ENCODE peak calls at places on chromosomes 3 and 15, in six cellular contexts. U, M, B, C, E and Y are unnamed samples.

GRCh38 chr3:14253022-14253761 is 74.6 kb downstream of the LSM3 start:
- DNase-seq in U (no peak), M (peak; percentile 64), B (peak; percentile 62), C (no peak), E (no peak), Y (no peak)

GRCh38 chr3:29513236-29513635 is 232.4 kb downstream of the RBMS3 start:
- DNase-seq in U (no peak), M (no peak), B (no peak), C (peak; percentile 62), E (no peak), Y (no peak)

GRCh38 chr15:78810377-78811123 is 714 bp downstream of the ADAMTS7 start:
- DNase-seq in U (peak; percentile 83), M (peak; percentile 64), B (peak; percentile 39), C (peak; percentile 69), E (peak; percentile 74), Y (no peak)

GRCh38 chr3:107767897-107768605 is 245.3 kb downstream of the BBX start:
- DNase-seq in U (no peak), M (no peak), B (no peak), C (no peak), E (no peak), Y (no peak)

GRCh38 chr3:8712871-8713360 is 20.7 kb upstream of the CAV3 start:
- DNase-seq in U (no peak), M (no peak), B (no peak), C (no peak), E (no peak), Y (no peak)

GRCh38 chr3:12395349-12396012 is 88.8 kb upstream of the TSEN2 start:
- DNase-seq in U (no peak), M (no peak), B (no peak), C (no peak), E (no peak), Y (no peak)

GRCh38 chr15:25438601-25439455 is at the start of gene UBE3A:
- DNase-seq in U (peak; percentile 95), M (peak; percentile 97), B (peak; percentile 91), C (peak; percentile 89), E (peak; percentile 96), Y (peak; percentile 69)

GRCh38 chr3:143731776-143732175 is 116.5 kb downstream of the SLC9A9 start:
- DNase-seq in U (no peak), M (no peak), B (no peak), C (no peak), E (no peak), Y (peak; percentile 83)

GRCh38 chr3:134517796-134518195 is 31.9 kb downstream of the CEP63 start:
- DNase-seq in U (no peak), M (no peak), B (no peak), C (no peak), E (no peak), Y (no peak)

GRCh38 chr15:47384316-47384715 is 333.0 kb upstream of the SEMA6D start:
- DNase-seq in U (no peak), M (peak; percentile 78), B (no peak), C (peak; percentile 5), E (peak; percentile 55), Y (no peak)

GRCh38 chr3:195077611-195078540 is 193.1 kb downstream of the XXYLT1 start:
- DNase-seq in U (no peak), M (no peak), B (no peak), C (no peak), E (no peak), Y (no peak)

GRCh38 chr3:52052831-52053306 is 3.5 kb downstream of the DUSP7 start:
- DNase-seq in U (no peak), M (peak; percentile 65), B (peak; percentile 71), C (peak; percentile 96), E (peak; percentile 75), Y (peak; percentile 85)

GRCh38 chr3:102346897-102347296 is 87.9 kb upstream of the ZPLD1 start:
- DNase-seq in U (no peak), M (no peak), B (no peak), C (no peak), E (no peak), Y (no peak)

GRCh38 chr3:45605569-45605968 is 11.0 kb downstream of the LIMD1 start:
- DNase-seq in U (no peak), M (no peak), B (no peak), C (no peak), E (no peak), Y (no peak)

GRCh38 chr3:130093741-130094391 is 12.2 kb downstream of the ALG1L2 start:
- DNase-seq in U (no peak), M (no peak), B (peak; percentile 62), C (no peak), E (peak; percentile 18), Y (no peak)

GRCh38 chr15:40806672-40807027 is 239 bp upstream of the ZFYVE19 start:
- DNase-seq in U (no peak), M (no peak), B (no peak), C (no peak), E (no peak), Y (no peak)

GRCh38 chr15:94230436-94230885 is 900 bp upstream of the MCTP2 start:
- DNase-seq in U (no peak), M (no peak), B (no peak), C (no peak), E (peak; percentile 16), Y (no peak)

GRCh38 chr15:42621386-42621785 is 46.0 kb downstream of the STARD9 start:
- DNase-seq in U (no peak), M (no peak), B (no peak), C (no peak), E (no peak), Y (no peak)

GRCh38 chr3:49244589-49245205 is 32.3 kb downstream of the C3orf62 start:
- DNase-seq in U (no peak), M (no peak), B (peak; percentile 69), C (no peak), E (no peak), Y (no peak)

GRCh38 chr3:129827765-129828164 is 65.7 kb downstream of the TMCC1 start:
- DNase-seq in U (no peak), M (no peak), B (no peak), C (no peak), E (no peak), Y (no peak)

GRCh38 chr3:195194559-195195161 is 76.3 kb downstream of the XXYLT1 start:
- DNase-seq in U (no peak), M (no peak), B (no peak), C (no peak), E (no peak), Y (no peak)

GRCh38 chr3:186427627-186428026 is 65.6 kb upstream of the DGKG start:
- DNase-seq in U (no peak), M (peak; percentile 37), B (no peak), C (peak; percentile 50), E (no peak), Y (no peak)

GRCh38 chr3:111776844-111777483 is 82.1 kb upstream of the PHLDB2 start:
- DNase-seq in U (no peak), M (no peak), B (no peak), C (no peak), E (no peak), Y (no peak)
- H3K4me3 ChIP-seq in U (no peak overlapping the region), M (no peak overlapping the region), B (no peak overlapping the region), C (no peak overlapping the region), E (no peak overlapping the region), Y (no peak overlapping the region)

GRCh38 chr15:44427756-44428724 is 611 bp downstream of the CTDSPL2 start:
- DNase-seq in U (no peak), M (peak; percentile 85), B (no peak), C (no peak), E (peak; percentile 86), Y (no peak)

GRCh38 chr15:44426975-44427755 is at the start of gene CTDSPL2:
- DNase-seq in U (peak; percentile 98), M (peak; percentile 99), B (peak; percentile 97), C (peak; percentile 98), E (peak; percentile 99), Y (peak; percentile 96)
- TF ChIP-seq CTCF in U (peak; percentile 27), M (peak; percentile 37), B (peak; percentile 35), C (peak; percentile 45), E (peak; percentile 33), Y (peak; percentile 71)

GRCh38 chr3:184911570-184911969 is 99.6 kb downstream of the VPS8 start:
- DNase-seq in U (no peak), M (no peak), B (no peak), C (no peak), E (peak; percentile 46), Y (no peak)

GRCh38 chr3:184908859-184909258 is 96.9 kb downstream of the VPS8 start:
- DNase-seq in U (no peak), M (no peak), B (no peak), C (no peak), E (peak; percentile 59), Y (no peak)

GRCh38 chr3:184907941-184908649 is 96.1 kb downstream of the VPS8 start:
- DNase-seq in U (peak; percentile 32), M (no peak), B (no peak), C (no peak), E (peak; percentile 36), Y (peak; percentile 45)

GRCh38 chr3:184912166-184912565 is 100.2 kb downstream of the VPS8 start:
- DNase-seq in U (no peak), M (no peak), B (no peak), C (no peak), E (peak; percentile 20), Y (no peak)

DNA sequence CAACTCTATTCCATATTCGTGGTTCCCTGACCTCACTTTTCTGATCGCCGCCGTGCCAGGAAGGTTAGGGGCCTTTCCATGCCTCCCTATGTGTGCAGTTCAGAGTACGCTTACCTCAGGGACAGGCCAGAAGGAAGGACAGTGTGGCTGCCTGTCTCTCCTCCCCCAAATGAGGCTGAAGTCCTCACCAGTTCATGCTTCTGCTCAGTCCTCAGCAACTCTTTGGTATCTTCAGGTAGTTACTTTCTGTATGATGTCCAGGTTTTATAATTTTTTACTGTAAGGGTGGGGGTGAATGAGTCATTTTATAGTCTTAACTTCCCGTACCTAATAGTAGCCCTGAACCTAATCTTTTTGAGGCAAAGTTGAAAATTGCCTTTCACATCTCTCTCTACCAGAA is 98.7 kb downstream of the VPS8 start:
- DNase-seq in U (no peak), M (no peak), B (no peak), C (no peak), E (no peak), Y (no peak)
- H3K27ac ChIP-seq in U (no peak overlapping the region), M (peak overlapping the region; percentile 57), B (no peak overlapping the region), C (no peak overlapping the region), E (peak overlapping the region; percentile 15), Y (no peak overlapping the region)

DNA sequence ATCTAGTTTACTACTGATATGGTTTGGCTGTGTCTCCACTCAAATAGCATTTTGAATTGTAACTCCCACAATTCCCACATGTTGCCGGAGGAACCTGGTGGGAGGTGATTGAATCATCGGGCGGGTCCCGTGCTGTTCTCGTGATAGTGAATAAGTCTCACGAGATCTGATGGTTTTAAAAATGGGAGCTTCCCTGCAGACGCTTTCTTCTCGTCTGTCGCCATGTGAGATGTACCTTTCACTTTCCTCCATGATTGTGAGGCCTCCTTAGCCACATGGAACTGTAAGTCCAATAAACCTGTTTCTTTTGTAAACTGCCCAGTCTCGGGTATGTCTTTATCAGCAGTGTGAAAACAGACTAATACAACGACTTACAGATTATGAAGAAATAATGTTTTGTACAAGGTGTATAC is 35.6 kb upstream of the PYDC2 start:
- DNase-seq in U (no peak), M (no peak), B (no peak), C (no peak), E (no peak), Y (peak; percentile 42)
- H3K4me3 ChIP-seq in U (no peak overlapping the region), M (no peak overlapping the region), B (no peak overlapping the region), C (no peak overlapping the region), E (no peak overlapping the region), Y (no peak overlapping the region)